ENCODE peak calls at places on chromosome 2, in nine cellular contexts. R is glomerular endothelial cell; I is WTC11; F is stimulated activated CD8-positive, alpha-beta memory T cell treated with anti-CD3 and anti-CD28 coated beads, Interleukin-4, amount 100 ng/mL, for 1 hour; P is amniotic stem cell; W is fibroblast of lung; A is T-helper 9 cell; C is stimulated activated effector memory CD8-positive, alpha-beta T cell treated with anti-CD3 and anti-CD28 coated beads, Interleukin-12 subunit alpha, Interleukin-12 subunit beta, amount 100 ng/mL, for 72 hours; Z is activated naive CD4-positive, alpha-beta T cell treated with anti-CD3 and anti-CD28 coated beads, Interleukin-2, amount 10 ng/mL, durations not matched to agents 7 days and 5 days. N is an unnamed sample.

GRCh38 chr2:239329284-239329971 is 71.4 kb downstream of the HDAC4 start:
- DNase-seq in Z (no peak), P (no peak), A (no peak), R (no peak), F (no peak), I (no peak), C (no peak), W (no peak), N (no peak)

GRCh38 chr2:217988840-217989204 is 14.0 kb downstream of the TNS1 start:
- DNase-seq in I (no peak), R (no peak), P (no peak), Z (no peak), W (peak; percentile 44), C (no peak), F (no peak), A (no peak), N (no peak)

GRCh38 chr2:183597841-183598240 is 473.6 kb downstream of the NUP35 start:
- DNase-seq in R (no peak), A (no peak), I (no peak), F (no peak), C (no peak), W (no peak), Z (no peak), P (no peak), N (no peak)

GRCh38 chr2:61471905-61472805 is 1.3 kb upstream of the USP34 start:
- DNase-seq in A (no peak), I (no peak), P (no peak), F (no peak), Z (peak; percentile 50), C (no peak), W (peak; percentile 37), R (no peak), N (peak; percentile 31)

GRCh38 chr2:232333361-232334135 is 45.0 kb upstream of the ALPP start:
- DNase-seq in F (no peak), P (no peak), C (no peak), A (no peak), I (peak; percentile 67), W (no peak), R (no peak), Z (peak; percentile 36), N (peak; percentile 50)

GRCh38 chr2:43117521-43118143 is 108.8 kb downstream of the ZFP36L2 start:
- DNase-seq in F (no peak), P (no peak), A (no peak), R (no peak), Z (no peak), C (no peak), W (no peak), I (no peak), N (no peak)

GRCh38 chr2:218387369-218388194 is 5.5 kb downstream of the SLC11A1 start:
- DNase-seq in I (peak; percentile 83), Z (peak; percentile 35), P (no peak), C (no peak), A (no peak), R (no peak), W (peak; percentile 40), F (no peak), N (peak; percentile 87)

GRCh38 chr2:163778045-163778753 is 42.4 kb upstream of the FIGN start:
- DNase-seq in C (no peak), P (no peak), I (no peak), A (no peak), R (peak; percentile 73), W (peak; percentile 98), Z (no peak), F (no peak), N (no peak)

GRCh38 chr2:8122506-8122898 is 559.4 kb upstream of the ID2 start:
- DNase-seq in A (no peak), C (no peak), I (no peak), R (no peak), W (no peak), P (no peak), Z (no peak), F (no peak), N (no peak)

GRCh38 chr2:69163109-69163508 is 150.1 kb downstream of the ANTXR1 start:
- DNase-seq in P (peak; percentile 63), Z (no peak), R (peak; percentile 89), W (peak; percentile 97), I (no peak), C (no peak), A (no peak), F (no peak), N (peak; percentile 49)

GRCh38 chr2:74415762-74416395 is 5.5 kb downstream of the C2orf81 start:
- DNase-seq in Z (no peak), P (no peak), C (no peak), I (peak; percentile 62), A (no peak), F (no peak), W (no peak), R (no peak), N (no peak)

GRCh38 chr2:75609334-75609689 is 37.3 kb upstream of the MRPL19 start:
- DNase-seq in C (no peak), A (no peak), Z (no peak), I (no peak), P (no peak), W (no peak), F (no peak), R (no peak), N (no peak)

GRCh38 chr2:63249146-63249545 is 198.5 kb downstream of the OTX1 start:
- DNase-seq in C (no peak), F (no peak), R (no peak), A (no peak), Z (no peak), W (no peak), I (no peak), P (no peak), N (peak; percentile 14)

GRCh38 chr2:55232863-55233657 is 572 bp downstream of the RPS27A start:
- DNase-seq in Z (peak; percentile 59), F (peak; percentile 19), I (no peak), C (peak; percentile 77), R (no peak), W (peak; percentile 33), A (peak; percentile 59), P (no peak), N (peak; percentile 36)

GRCh38 chr2:15588329-15588919 is 3.2 kb upstream of the DDX1 start:
- DNase-seq in Z (peak; percentile 46), A (no peak), F (no peak), P (peak; percentile 18), I (peak; percentile 62), R (no peak), C (peak; percentile 54), W (peak; percentile 49), N (peak; percentile 61)